ENCODE peak calls at places on chromosomes 4 and X, in eight cellular contexts. H, M, Y, Q, E, T, D and W are unnamed samples.

GRCh38 chr4:1784789-1785591 is 8.1 kb upstream of the FGFR3 start:
- DNase-seq in H (no peak), M (no peak), Y (no peak), Q (no peak), E (no peak), T (no peak), D (peak; percentile 18), W (no peak)

GRCh38 chrX:148457279-148457678 is 43.1 kb upstream of the AFF2 start:
- DNase-seq in H (no peak), M (peak; percentile 19), Y (no peak), Q (no peak), E (no peak), T (no peak), D (no peak), W (no peak)

GRCh38 chr4:127586922-127587571 is 45.7 kb upstream of the INTU start:
- DNase-seq in H (no peak), M (no peak), Y (no peak), Q (no peak), E (peak; percentile 23), T (peak; percentile 80), D (peak; percentile 16), W (peak; percentile 67)

GRCh38 chrX:44012484-44013096 is 39.4 kb upstream of the NDP start:
- DNase-seq in H (peak; percentile 9), M (peak; percentile 67), Y (no peak), Q (no peak), E (peak; percentile 85), T (no peak), D (peak; percentile 69), W (peak; percentile 91)

GRCh38 chr4:71195932-71196331 is 142.9 kb upstream of the SLC4A4 start:
- DNase-seq in H (no peak), M (no peak), Y (no peak), Q (no peak), E (peak; percentile 93), T (peak; percentile 66), D (no peak), W (no peak)

GRCh38 chr4:2291705-2292651 is 30.1 kb upstream of the MXD4 start:
- DNase-seq in H (no peak), M (no peak), Y (no peak), Q (no peak), E (no peak), T (peak; percentile 42), D (no peak), W (no peak)

GRCh38 chr4:123776267-123776666 is 379.7 kb downstream of the SPRY1 start:
- DNase-seq in H (no peak), M (no peak), Y (no peak), Q (no peak), E (no peak), T (no peak), D (no peak), W (no peak)

GRCh38 chrX:77953708-77954107 is 15.7 kb downstream of the PGAM4 start:
- DNase-seq in H (no peak), M (no peak), Y (no peak), Q (no peak), E (no peak), T (no peak), D (no peak), W (no peak)

GRCh38 chrX:138875472-138875871 is 164.0 kb upstream of the FGF13 start:
- DNase-seq in H (no peak), M (no peak), Y (no peak), Q (no peak), E (no peak), T (no peak), D (no peak), W (no peak)

GRCh38 chrX:137587151-137587550 is 21.2 kb downstream of the ZIC3 start:
- DNase-seq in H (no peak), M (no peak), Y (no peak), Q (no peak), E (no peak), T (no peak), D (no peak), W (no peak)

DNA sequence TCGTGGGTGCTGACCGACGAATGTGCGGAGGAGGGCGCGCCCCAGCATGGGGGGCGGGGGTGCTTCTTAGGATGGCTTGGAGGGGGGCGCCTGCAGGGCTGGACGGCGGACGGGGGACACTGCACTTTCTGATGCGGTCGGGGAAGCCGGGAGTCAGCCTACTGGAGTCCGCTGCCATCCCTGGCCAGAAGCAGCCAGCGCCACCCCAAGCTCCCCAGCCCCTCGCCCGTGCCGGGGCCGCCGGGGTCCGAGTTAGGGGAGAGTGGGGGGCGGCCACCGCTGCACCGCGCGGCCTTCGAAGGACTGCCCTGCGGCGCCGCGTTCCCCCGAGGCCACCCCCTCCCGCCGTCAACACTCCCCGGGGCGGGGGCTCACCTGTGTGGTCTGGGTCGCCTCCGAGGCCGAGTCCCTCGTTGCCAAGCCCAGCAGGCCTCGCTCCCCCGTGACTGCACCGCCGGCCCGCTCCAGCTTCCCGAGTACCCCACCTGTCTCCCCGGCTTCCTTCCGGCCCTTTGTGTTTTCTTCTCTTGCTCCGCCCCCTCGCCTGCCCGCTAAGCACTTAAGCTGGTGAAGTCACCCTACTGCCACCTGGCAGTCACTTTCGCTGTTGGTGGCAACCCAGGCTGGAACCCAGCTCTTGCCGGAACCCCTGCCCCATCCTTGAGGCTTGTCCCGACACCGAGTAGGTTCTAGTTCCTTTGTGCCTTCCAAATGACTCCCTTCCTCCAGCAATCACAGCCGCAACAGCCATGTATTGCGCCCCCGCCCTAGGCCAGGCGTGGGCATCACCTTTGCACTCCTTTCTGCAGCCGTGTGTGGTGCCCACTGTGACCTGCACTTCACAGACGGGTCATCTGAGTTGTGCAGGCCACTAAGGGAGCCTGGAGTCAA is at the start of gene OCIAD2:
- DNase-seq in H (peak; percentile 86), M (peak; percentile 86), Y (peak; percentile 86), Q (peak; percentile 73), E (peak; percentile 31), T (peak; percentile 91), D (peak; percentile 70), W (peak; percentile 64)
- TF ChIP-seq CTCF in H (no peak), M (peak; percentile 19), Y (peak; percentile 62), Q (no peak), E (no peak), T (peak; percentile 34), D (no peak), W (no peak)

GRCh38 chrX:153755136-153755535 is 8.9 kb upstream of the PLXNB3 start:
- DNase-seq in H (no peak), M (no peak), Y (no peak), Q (no peak), E (no peak), T (peak; percentile 30), D (no peak), W (no peak)
- TF ChIP-seq CTCF in H (no peak), M (no peak), Y (no peak), Q (no peak), E (no peak), T (peak; percentile 35), D (no peak), W (no peak)

DNA sequence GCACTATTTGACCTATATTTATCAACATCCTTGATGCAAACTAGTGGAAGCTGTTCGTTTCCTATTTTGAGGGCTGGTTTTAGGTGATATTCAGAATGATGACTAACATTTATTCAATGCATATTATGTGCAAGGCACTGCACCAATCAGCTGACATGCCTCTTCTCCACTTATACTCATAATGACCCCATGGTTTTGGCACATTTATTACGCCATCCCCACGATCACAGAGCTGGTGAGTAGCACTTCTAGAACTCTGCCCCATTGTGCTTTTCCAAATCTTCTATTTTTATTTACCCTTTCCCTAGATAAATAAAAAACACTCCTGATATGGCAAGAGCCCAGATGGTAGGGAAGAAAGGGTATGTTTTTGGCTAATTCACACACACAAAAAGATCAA is 13.1 kb downstream of the SCML1 start:
- DNase-seq in H (no peak), M (no peak), Y (no peak), Q (no peak), E (no peak), T (no peak), D (no peak), W (no peak)
- TF ChIP-seq CTCF in H (no peak), M (no peak), Y (no peak), Q (no peak), E (no peak), T (no peak), D (no peak), W (no peak)

DNA sequence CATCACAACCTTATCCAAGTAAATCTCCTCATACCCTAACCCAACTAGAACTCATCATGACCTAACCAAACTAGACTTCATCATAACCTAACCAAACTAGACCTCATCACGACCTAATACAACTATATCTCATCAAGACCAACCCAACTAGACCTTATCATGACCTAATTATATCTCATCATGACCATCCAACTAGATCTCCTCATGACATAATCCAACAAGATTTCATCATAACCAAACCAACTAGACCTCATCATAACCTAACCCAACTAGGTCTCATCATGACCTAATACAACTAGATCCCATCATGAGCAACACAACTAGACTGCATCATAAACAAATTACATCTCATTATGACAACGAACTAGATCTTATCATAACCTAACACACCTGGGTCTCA is 86.4 kb downstream of the DHRSX start:
- DNase-seq in H (no peak), M (no peak), Y (no peak), Q (no peak), E (no peak), T (no peak), D (no peak), W (no peak)
- TF ChIP-seq CTCF in H (no peak), M (no peak), Y (no peak), Q (no peak), E (no peak), T (no peak), D (no peak), W (no peak)

GRCh38 chrX:73944582-73944947 is 359.4 kb upstream of the ZCCHC13 start:
- DNase-seq in H (no peak), M (no peak), Y (no peak), Q (no peak), E (no peak), T (no peak), D (peak; percentile 38), W (no peak)

GRCh38 chrX:73943572-73943899 is 360.4 kb upstream of the ZCCHC13 start:
- DNase-seq in H (no peak), M (no peak), Y (no peak), Q (no peak), E (no peak), T (no peak), D (no peak), W (no peak)

GRCh38 chrX:73940893-73941470 is 363.0 kb upstream of the ZCCHC13 start:
- DNase-seq in H (no peak), M (no peak), Y (no peak), Q (no peak), E (no peak), T (no peak), D (peak; percentile 62), W (no peak)

GRCh38 chrX:73943900-73944581 is 359.9 kb upstream of the ZCCHC13 start:
- DNase-seq in H (peak; percentile 92), M (peak; percentile 90), Y (peak; percentile 75), Q (peak; percentile 88), E (peak; percentile 87), T (peak; percentile 98), D (peak; percentile 85), W (peak; percentile 91)
- TF ChIP-seq CTCF in H (no peak), M (no peak), Y (no peak), Q (no peak), E (no peak), T (no peak), D (no peak), W (no peak)

GRCh38 chr4:106195435-106195950 is 120.5 kb downstream of the TBCK start:
- DNase-seq in H (no peak), M (no peak), Y (no peak), Q (no peak), E (no peak), T (no peak), D (no peak), W (no peak)

GRCh38 chr4:106201373-106201772 is 114.6 kb downstream of the TBCK start:
- DNase-seq in H (no peak), M (no peak), Y (no peak), Q (no peak), E (peak; percentile 14), T (no peak), D (peak; percentile 31), W (peak; percentile 27)
- TF ChIP-seq CTCF in H (no peak), M (no peak), Y (peak; percentile 47), Q (peak; percentile 35), E (peak; percentile 62), T (peak; percentile 54), D (peak; percentile 35), W (peak; percentile 52)